ENCODE peak calls at places on chromosomes 4 and X, in four cellular contexts. One of them, this sample, is unnamed.

GRCh38 chr4:26093561-26093960 is 179.5 kb downstream of the SMIM20 start:
- DNase-seq in H9: no peak
- DNase-seq in neuronal stem cell: no peak
- DNase-seq in mesenchymal stem cell: no peak
- DNase-seq in this sample: no peak

GRCh38 chrX:71550578-71550977 is 17.7 kb downstream of the OGT start:
- DNase-seq in H9: no peak
- DNase-seq in mesenchymal stem cell: no peak
- DNase-seq in neuronal stem cell: no peak
- DNase-seq in this sample: no peak

GRCh38 chrX:153889123-153889522 is 3.1 kb upstream of the L1CAM start:
- DNase-seq in mesenchymal stem cell: no peak
- DNase-seq in H9: no peak
- DNase-seq in neuronal stem cell: no peak
- DNase-seq in this sample: no peak

GRCh38 chr4:137468836-137469235 is 63.5 kb downstream of the PCDH18 start:
- DNase-seq in mesenchymal stem cell: no peak
- DNase-seq in neuronal stem cell: no peak
- DNase-seq in H9: no peak
- DNase-seq in this sample: peak; percentile 72

GRCh38 chr4:175282407-175282806 is 364.2 kb downstream of the ADAM29 start:
- DNase-seq in mesenchymal stem cell: no peak
- DNase-seq in neuronal stem cell: no peak
- DNase-seq in H9: no peak
- DNase-seq in this sample: no peak

GRCh38 chrX:84118769-84119168 is 69.2 kb downstream of the RPS6KA6 start:
- DNase-seq in neuronal stem cell: no peak
- DNase-seq in H9: no peak
- DNase-seq in mesenchymal stem cell: no peak
- DNase-seq in this sample: no peak

GRCh38 chrX:41145920-41146608 is 60.8 kb downstream of the USP9X start:
- DNase-seq in H9: no peak
- DNase-seq in mesenchymal stem cell: peak; percentile 82
- DNase-seq in neuronal stem cell: no peak
- DNase-seq in this sample: no peak

GRCh38 chrX:72021975-72022374 is 109.7 kb downstream of the RTL5 start:
- DNase-seq in neuronal stem cell: no peak
- DNase-seq in H9: peak; percentile 42
- DNase-seq in mesenchymal stem cell: no peak
- DNase-seq in this sample: no peak

GRCh38 chr4:113383111-113383785 is 333.8 kb downstream of the ANK2 start:
- DNase-seq in H9: no peak
- DNase-seq in mesenchymal stem cell: peak; percentile 33
- DNase-seq in neuronal stem cell: no peak
- DNase-seq in this sample: no peak

GRCh38 chr4:144204431-144204830 is 63.9 kb upstream of the GYPA start:
- DNase-seq in H9: no peak
- DNase-seq in mesenchymal stem cell: no peak
- DNase-seq in neuronal stem cell: no peak
- DNase-seq in this sample: peak; percentile 1

GRCh38 chrX:135591871-135592270 is 71.4 kb downstream of the INTS6L start:
- DNase-seq in mesenchymal stem cell: no peak
- DNase-seq in neuronal stem cell: no peak
- DNase-seq in H9: no peak
- DNase-seq in this sample: no peak

GRCh38 chr4:40238700-40239548 is 42.1 kb downstream of the RHOH start:
- DNase-seq in mesenchymal stem cell: no peak
- DNase-seq in H9: no peak
- DNase-seq in neuronal stem cell: no peak
- DNase-seq in this sample: peak; percentile 56

GRCh38 chr4:28482580-28482979 is 1621.9 kb downstream of the STIM2 start:
- DNase-seq in H9: no peak
- DNase-seq in mesenchymal stem cell: no peak
- DNase-seq in neuronal stem cell: no peak
- DNase-seq in this sample: no peak

GRCh38 chr4:124061413-124061812 is 651.1 kb downstream of the ANKRD50 start:
- DNase-seq in H9: no peak
- DNase-seq in mesenchymal stem cell: peak; percentile 51
- DNase-seq in neuronal stem cell: no peak
- DNase-seq in this sample: no peak

GRCh38 chr4:108834787-108835384 is 72.0 kb upstream of the ETNPPL start:
- DNase-seq in H9: no peak
- DNase-seq in mesenchymal stem cell: peak; percentile 62
- DNase-seq in neuronal stem cell: peak; percentile 50
- DNase-seq in this sample: no peak

GRCh38 chrX:41351923-41352322 is 18.0 kb downstream of the DDX3X start:
- DNase-seq in H9: no peak
- DNase-seq in mesenchymal stem cell: peak; percentile 28
- DNase-seq in neuronal stem cell: no peak
- DNase-seq in this sample: peak; percentile 51

GRCh38 chr4:165828928-165829327 is 44.1 kb upstream of the TLL1 start:
- DNase-seq in mesenchymal stem cell: no peak
- DNase-seq in neuronal stem cell: no peak
- DNase-seq in H9: no peak
- DNase-seq in this sample: no peak

GRCh38 chr4:107682306-107682705 is 37.7 kb downstream of the PAPSS1 start:
- DNase-seq in H9: no peak
- DNase-seq in mesenchymal stem cell: no peak
- DNase-seq in neuronal stem cell: no peak
- DNase-seq in this sample: no peak

GRCh38 chrX:17403231-17403691 is 28.3 kb downstream of the NHS start:
- DNase-seq in neuronal stem cell: no peak
- DNase-seq in H9: no peak
- DNase-seq in mesenchymal stem cell: no peak
- DNase-seq in this sample: peak; percentile 11

GRCh38 chrX:2226906-2227656 is 273.7 kb downstream of the DHRSX start:
- DNase-seq in neuronal stem cell: no peak
- DNase-seq in H9: no peak
- DNase-seq in mesenchymal stem cell: no peak
- DNase-seq in this sample: no peak

GRCh38 chr4:26000274-26000950 is 86.4 kb downstream of the SMIM20 start:
- DNase-seq in neuronal stem cell: no peak
- DNase-seq in mesenchymal stem cell: peak; percentile 9
- DNase-seq in H9: no peak
- DNase-seq in this sample: no peak

GRCh38 chr4:39526810-39527295 is 386 bp downstream of the UGDH start:
- DNase-seq in mesenchymal stem cell: no peak
- DNase-seq in H9: no peak
- DNase-seq in neuronal stem cell: peak; percentile 12
- DNase-seq in this sample: no peak

GRCh38 chr4:6200011-6200921 is at the start of gene JAKMIP1:
- DNase-seq in neuronal stem cell: peak; percentile 85
- DNase-seq in H9: peak; percentile 91
- DNase-seq in mesenchymal stem cell: peak; percentile 33
- DNase-seq in this sample: peak; percentile 16

GRCh38 chr4:185809517-185810071 is 2.4 kb downstream of the SORBS2 start:
- DNase-seq in mesenchymal stem cell: no peak
- DNase-seq in H9: no peak
- DNase-seq in neuronal stem cell: no peak
- DNase-seq in this sample: no peak

GRCh38 chrX:9379697-9380551 is 84.9 kb upstream of the TBL1X start:
- DNase-seq in mesenchymal stem cell: peak; percentile 38
- DNase-seq in neuronal stem cell: no peak
- DNase-seq in H9: no peak
- DNase-seq in this sample: no peak

GRCh38 chr4:56844817-56845580 is 23.5 kb upstream of the SPINK2 start:
- DNase-seq in mesenchymal stem cell: no peak
- DNase-seq in neuronal stem cell: no peak
- DNase-seq in H9: peak; percentile 82
- DNase-seq in this sample: no peak

GRCh38 chr4:41178372-41179085 is 35.8 kb downstream of the APBB2 start:
- DNase-seq in mesenchymal stem cell: peak; percentile 32
- DNase-seq in neuronal stem cell: no peak
- DNase-seq in H9: no peak
- DNase-seq in this sample: no peak

GRCh38 chr4:173934201-173934600 is 349.3 kb downstream of the FBXO8 start:
- DNase-seq in H9: no peak
- DNase-seq in mesenchymal stem cell: peak; percentile 37
- DNase-seq in neuronal stem cell: no peak
- DNase-seq in this sample: no peak

GRCh38 chr4:25948051-25948450 is 34.0 kb downstream of the SMIM20 start:
- DNase-seq in H9: no peak
- DNase-seq in mesenchymal stem cell: no peak
- DNase-seq in neuronal stem cell: no peak
- DNase-seq in this sample: no peak

GRCh38 chrX:40100141-40100536 is 2.4 kb upstream of the BCOR start:
- DNase-seq in H9: no peak
- DNase-seq in mesenchymal stem cell: peak; percentile 62
- DNase-seq in neuronal stem cell: no peak
- DNase-seq in this sample: no peak

GRCh38 chrX:40099046-40099968 is 1.5 kb upstream of the BCOR start:
- DNase-seq in H9: peak; percentile 79
- DNase-seq in mesenchymal stem cell: peak; percentile 55
- DNase-seq in neuronal stem cell: no peak
- DNase-seq in this sample: peak; percentile 38

GRCh38 chrX:40100537-40101429 is 3.0 kb upstream of the BCOR start:
- DNase-seq in H9: peak; percentile 48
- DNase-seq in mesenchymal stem cell: peak; percentile 39
- DNase-seq in neuronal stem cell: no peak
- DNase-seq in this sample: no peak

GRCh38 chrX:40102393-40103381 is 4.9 kb upstream of the BCOR start:
- DNase-seq in H9: peak; percentile 58
- DNase-seq in neuronal stem cell: no peak
- DNase-seq in mesenchymal stem cell: peak; percentile 36
- DNase-seq in this sample: no peak

GRCh38 chrX:40101430-40101802 is 3.7 kb upstream of the BCOR start:
- DNase-seq in neuronal stem cell: no peak
- DNase-seq in mesenchymal stem cell: no peak
- DNase-seq in H9: peak; percentile 53
- DNase-seq in this sample: no peak
- H2BK12ac ChIP-seq in neuronal stem cell: no peak overlapping the region
- H2BK12ac ChIP-seq in mesenchymal stem cell: no peak overlapping the region
- H2BK12ac ChIP-seq in H9: no peak overlapping the region
- H2BK12ac ChIP-seq in this sample: no peak overlapping the region

GRCh38 chr4:36313687-36314086 is 32.3 kb downstream of the DTHD1 start:
- DNase-seq in H9: no peak
- DNase-seq in neuronal stem cell: no peak
- DNase-seq in mesenchymal stem cell: no peak
- DNase-seq in this sample: no peak

GRCh38 chr4:36312511-36312910 is 31.1 kb downstream of the DTHD1 start:
- DNase-seq in mesenchymal stem cell: no peak
- DNase-seq in neuronal stem cell: no peak
- DNase-seq in H9: no peak
- DNase-seq in this sample: no peak

GRCh38 chr4:36308150-36308549 is 26.7 kb downstream of the DTHD1 start:
- DNase-seq in H9: no peak
- DNase-seq in mesenchymal stem cell: no peak
- DNase-seq in neuronal stem cell: no peak
- DNase-seq in this sample: no peak

GRCh38 chr4:36310237-36310636 is 28.8 kb downstream of the DTHD1 start:
- DNase-seq in neuronal stem cell: no peak
- DNase-seq in mesenchymal stem cell: no peak
- DNase-seq in H9: no peak
- DNase-seq in this sample: no peak

DNA sequence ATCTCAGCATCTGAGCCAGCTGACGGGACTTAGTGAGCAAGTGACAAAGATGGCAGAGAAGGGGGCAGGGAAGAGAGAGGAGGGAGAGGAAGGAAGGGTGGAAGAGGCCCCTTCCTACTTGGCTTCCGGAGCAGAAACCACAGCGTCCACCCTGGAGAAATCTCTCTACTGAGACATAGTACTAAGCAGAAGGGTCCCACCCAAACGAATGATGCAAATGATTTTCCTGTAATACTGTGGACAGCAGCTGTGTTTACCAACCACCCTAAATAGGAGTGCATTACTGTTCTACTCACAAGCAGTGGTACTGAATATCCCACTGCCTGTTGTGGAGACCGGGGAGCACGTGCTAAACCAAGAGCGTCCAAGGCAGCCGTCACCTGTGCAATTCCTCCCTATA is 29.4 kb downstream of the DTHD1 start:
- DNase-seq in mesenchymal stem cell: no peak
- DNase-seq in neuronal stem cell: no peak
- DNase-seq in H9: no peak
- DNase-seq in this sample: no peak
- H3K4me2 ChIP-seq in mesenchymal stem cell: no peak overlapping the region
- H3K4me2 ChIP-seq in neuronal stem cell: no peak overlapping the region
- H3K4me2 ChIP-seq in H9: no peak overlapping the region
- H3K4me2 ChIP-seq in this sample: no peak overlapping the region

DNA sequence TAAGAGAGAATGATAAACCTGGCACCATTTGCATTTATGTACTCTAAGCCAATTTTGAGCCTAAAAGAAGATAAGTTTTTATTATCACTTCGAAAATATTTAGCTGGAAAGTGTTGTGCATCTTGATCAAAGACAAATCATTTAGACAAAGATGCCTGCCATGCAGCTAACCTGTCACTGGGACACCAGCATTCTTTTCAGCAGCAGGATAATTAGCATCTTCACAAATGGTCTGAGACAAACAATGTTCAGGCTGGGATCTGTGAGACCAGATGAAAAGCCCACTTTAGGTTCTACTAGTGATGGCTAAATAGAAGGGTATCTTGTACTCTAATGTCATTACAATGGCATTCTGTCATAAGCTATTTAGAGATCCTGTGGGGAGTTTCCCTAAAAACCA is 7.1 kb downstream of the PRDM8 start:
- DNase-seq in mesenchymal stem cell: no peak
- DNase-seq in neuronal stem cell: no peak
- DNase-seq in H9: no peak
- DNase-seq in this sample: no peak
- H3K14ac ChIP-seq in mesenchymal stem cell: no peak overlapping the region
- H3K14ac ChIP-seq in neuronal stem cell: no peak overlapping the region
- H3K14ac ChIP-seq in H9: no peak overlapping the region
- H3K14ac ChIP-seq in this sample: no peak overlapping the region

GRCh38 chr4:1599491-1600210 is 84.5 kb downstream of the FAM53A start:
- DNase-seq in H9: no peak
- DNase-seq in mesenchymal stem cell: no peak
- DNase-seq in neuronal stem cell: no peak
- DNase-seq in this sample: no peak
- H2BK12ac ChIP-seq in H9: no peak overlapping the region
- H2BK12ac ChIP-seq in mesenchymal stem cell: no peak overlapping the region
- H2BK12ac ChIP-seq in neuronal stem cell: peak overlapping the region; percentile 46
- H2BK12ac ChIP-seq in this sample: no peak overlapping the region

DNA sequence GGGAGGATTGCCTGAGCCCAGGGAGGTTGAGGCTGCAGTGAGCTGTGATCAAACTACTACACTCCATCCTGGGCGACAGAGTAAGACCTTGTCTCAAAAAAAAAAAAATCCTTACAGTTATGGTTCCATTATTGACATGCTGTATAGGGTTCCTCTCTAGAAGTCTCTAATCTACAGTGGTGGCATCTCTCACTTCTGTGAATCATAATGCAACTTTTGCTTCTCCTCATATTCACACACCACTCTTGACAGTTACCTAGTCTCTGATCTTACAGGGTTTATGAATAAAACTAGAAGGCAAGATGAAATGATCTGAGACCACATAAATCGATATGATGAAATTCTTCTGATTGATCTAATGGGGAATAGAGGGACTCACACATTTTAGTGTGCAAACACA is 40.6 kb downstream of the DOCK11 start:
- DNase-seq in mesenchymal stem cell: no peak
- DNase-seq in H9: no peak
- DNase-seq in neuronal stem cell: no peak
- DNase-seq in this sample: no peak
- H3K4me2 ChIP-seq in mesenchymal stem cell: no peak overlapping the region
- H3K4me2 ChIP-seq in H9: no peak overlapping the region
- H3K4me2 ChIP-seq in neuronal stem cell: no peak overlapping the region
- H3K4me2 ChIP-seq in this sample: no peak overlapping the region

This sample was measured in trophoblast cell.